ENCODE peak calls at places on chromosome 14, in five cellular contexts. Z, R, L, J and D are unnamed samples. For H3K9me3 and H3K4me1, the result is how much of the 10 kb centered on the place peaks cover.

GRCh38 chr14:72780771-72781170 is 113.1 kb downstream of the DPF3 start:
- DNase-seq in Z (no peak), R (peak), L (no peak), J (no peak), D (no peak)

GRCh38 chr14:50800032-50800431 is 30.9 kb downstream of the NIN start:
- DNase-seq in Z (no peak), R (no peak), L (no peak), J (no peak), D (no peak)

GRCh38 chr14:80781968-80782367 is 159.6 kb downstream of the CEP128 start:
- DNase-seq in Z (no peak), R (peak), L (no peak), J (no peak), D (no peak)

GRCh38 chr14:102999227-102999895 is 58.0 kb downstream of the CDC42BPB start:
- DNase-seq in Z (no peak), R (no peak), L (no peak), J (no peak), D (no peak)

GRCh38 chr14:35122696-35123387 is 490 bp downstream of the PRORP start:
- DNase-seq in Z (peak), R (peak), L (no peak), J (peak), D (no peak)

GRCh38 chr14:33280646-33281045 is 342.0 kb downstream of the NPAS3 start:
- DNase-seq in Z (no peak), R (no peak), L (no peak), J (no peak), D (no peak)

GRCh38 chr14:77270361-77271112 is 469 bp downstream of the NGB start:
- DNase-seq in Z (no peak), R (no peak), L (no peak), J (no peak), D (no peak)

GRCh38 chr14:101881426-101881825 is 82.9 kb upstream of the DYNC1H1 start:
- DNase-seq in Z (no peak), R (no peak), L (no peak), J (no peak), D (no peak)

GRCh38 chr14:74425525-74426201 is 347 bp downstream of the SYNDIG1L start:
- DNase-seq in Z (no peak), R (peak), L (peak), J (peak), D (peak)

GRCh38 chr14:74655597-74656389 is 43.8 kb upstream of the LTBP2 start:
- DNase-seq in Z (no peak), R (peak), L (no peak), J (no peak), D (no peak)

GRCh38 chr14:74492413-74493342 is at the start of gene NPC2:
- DNase-seq in Z (no peak), R (peak), L (no peak), J (no peak), D (peak)

GRCh38 chr14:48546996-48547395 is 871.6 kb upstream of the MDGA2 start:
- DNase-seq in Z (no peak), R (no peak), L (no peak), J (no peak), D (no peak)

GRCh38 chr14:96614528-96614927 is 112.3 kb downstream of the PAPOLA start:
- DNase-seq in Z (no peak), R (no peak), L (no peak), J (no peak), D (no peak)

GRCh38 chr14:50060871-50061663 is 55.3 kb downstream of the VCPKMT start:
- DNase-seq in Z (peak), R (peak), L (peak), J (no peak), D (no peak)

GRCh38 chr14:50082784-50083466 is 33.4 kb downstream of the VCPKMT start:
- DNase-seq in Z (peak), R (no peak), L (no peak), J (no peak), D (no peak)

GRCh38 chr14:70021548-70021947 is 142.3 kb downstream of the SMOC1 start:
- DNase-seq in Z (no peak), R (no peak), L (no peak), J (no peak), D (no peak)

GRCh38 chr14:33465952-33466700 is 484.7 kb downstream of the EGLN3 start:
- DNase-seq in Z (no peak), R (no peak), L (no peak), J (no peak), D (no peak)

GRCh38 chr14:51367600-51367931 is 127.5 kb downstream of the TMX1 start:
- DNase-seq in Z (no peak), R (peak), L (no peak), J (no peak), D (no peak)

GRCh38 chr14:21142357-21142756 is 13.5 kb downstream of the OR5AU1 start:
- DNase-seq in Z (no peak), R (no peak), L (no peak), J (no peak), D (no peak)

GRCh38 chr14:39264558-39264957 is 30.8 kb downstream of the MIA2 start:
- DNase-seq in Z (no peak), R (peak), L (no peak), J (no peak), D (no peak)

GRCh38 chr14:63852817-63853730 is at the start of gene SYNE2:
- DNase-seq in Z (peak), R (peak), L (peak), J (peak), D (peak)

GRCh38 chr14:81565441-81566290 is 32.0 kb upstream of the SEL1L start:
- DNase-seq in Z (no peak), R (peak), L (no peak), J (peak), D (peak)

GRCh38 chr14:100871234-100872186 is 32.0 kb downstream of the RTL1 start:
- DNase-seq in Z (no peak), R (no peak), L (peak), J (no peak), D (no peak)

GRCh38 chr14:102451064-102451352 is 58.6 kb downstream of the ANKRD9 start:
- DNase-seq in Z (no peak), R (no peak), L (peak), J (no peak), D (no peak)

GRCh38 chr14:75323571-75323970 is 44.9 kb downstream of the FOS start:
- DNase-seq in Z (no peak), R (no peak), L (no peak), J (no peak), D (no peak)

GRCh38 chr14:97878727-97879126 is 1081.5 kb downstream of the VRK1 start:
- DNase-seq in Z (no peak), R (peak), L (peak), J (peak), D (no peak)

GRCh38 chr14:74571901-74572828 is 39.9 kb downstream of the LTBP2 start:
- DNase-seq in Z (no peak), R (peak), L (no peak), J (peak), D (peak)

GRCh38 chr14:103686831-103687485 is 28.3 kb downstream of the XRCC3 start:
- DNase-seq in Z (no peak), R (peak), L (no peak), J (no peak), D (no peak)

GRCh38 chr14:106610691-106611090 is 1084.3 kb downstream of the TMEM121 start:
- DNase-seq in Z (no peak), R (no peak), L (no peak), J (no peak), D (no peak)

GRCh38 chr14:106606936-106607335 is 1080.6 kb downstream of the TMEM121 start:
- DNase-seq in Z (no peak), R (no peak), L (no peak), J (no peak), D (no peak)

DNA sequence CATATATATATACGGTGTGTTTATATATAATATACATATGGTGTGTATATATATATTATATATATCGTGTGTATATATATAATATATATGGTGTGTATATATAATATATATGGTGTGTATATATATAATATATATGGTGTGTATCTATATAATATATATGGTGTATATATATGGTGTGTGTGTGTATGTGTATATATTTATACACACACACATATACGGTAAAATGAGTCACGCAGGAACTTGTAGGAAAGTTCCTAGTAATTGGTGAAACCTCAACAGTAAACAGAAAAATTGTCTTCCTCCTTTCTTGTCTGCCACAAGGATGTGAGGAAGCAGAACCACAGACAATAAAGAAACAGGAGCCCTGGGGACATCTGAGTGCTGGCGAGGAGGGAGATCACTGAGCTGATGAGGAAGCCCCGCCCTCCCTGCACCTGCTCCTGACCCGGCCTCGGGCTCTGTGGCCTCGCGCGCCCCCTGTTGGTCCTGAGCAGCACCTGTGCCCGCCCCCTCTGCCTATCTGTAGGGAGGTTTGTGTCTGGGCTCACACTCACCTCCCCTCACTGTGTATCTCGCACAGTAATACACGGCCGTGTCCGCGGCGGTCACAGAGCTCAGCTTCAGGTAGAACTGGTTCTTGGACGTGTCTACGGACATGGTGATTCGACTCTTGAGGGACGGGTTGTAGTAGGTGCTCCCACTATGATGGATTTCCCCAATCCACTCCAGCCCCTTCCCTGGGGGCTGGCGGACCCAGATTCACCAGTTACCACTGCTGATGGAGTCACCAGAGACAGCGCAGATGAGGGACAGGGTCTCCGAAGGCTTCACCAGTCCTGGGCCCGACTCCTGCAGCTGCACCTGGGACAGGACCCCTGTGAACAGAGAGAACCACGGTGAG is 1079.4 kb downstream of the TMEM121 start:
- DNase-seq in Z (peak), R (no peak), L (peak), J (peak), D (peak)
- H3K9me3 ChIP-seq in Z (under half), R (under half), L (under half), J (under half), D (under half)

GRCh38 chr14:88667555-88668273 is 104.9 kb downstream of the ZC3H14 start:
- DNase-seq in Z (peak), R (peak), L (no peak), J (peak), D (peak)
- H3K4me3 ChIP-seq in Z (no peak), R (no peak), L (no peak), J (no peak), D (no peak)

DNA sequence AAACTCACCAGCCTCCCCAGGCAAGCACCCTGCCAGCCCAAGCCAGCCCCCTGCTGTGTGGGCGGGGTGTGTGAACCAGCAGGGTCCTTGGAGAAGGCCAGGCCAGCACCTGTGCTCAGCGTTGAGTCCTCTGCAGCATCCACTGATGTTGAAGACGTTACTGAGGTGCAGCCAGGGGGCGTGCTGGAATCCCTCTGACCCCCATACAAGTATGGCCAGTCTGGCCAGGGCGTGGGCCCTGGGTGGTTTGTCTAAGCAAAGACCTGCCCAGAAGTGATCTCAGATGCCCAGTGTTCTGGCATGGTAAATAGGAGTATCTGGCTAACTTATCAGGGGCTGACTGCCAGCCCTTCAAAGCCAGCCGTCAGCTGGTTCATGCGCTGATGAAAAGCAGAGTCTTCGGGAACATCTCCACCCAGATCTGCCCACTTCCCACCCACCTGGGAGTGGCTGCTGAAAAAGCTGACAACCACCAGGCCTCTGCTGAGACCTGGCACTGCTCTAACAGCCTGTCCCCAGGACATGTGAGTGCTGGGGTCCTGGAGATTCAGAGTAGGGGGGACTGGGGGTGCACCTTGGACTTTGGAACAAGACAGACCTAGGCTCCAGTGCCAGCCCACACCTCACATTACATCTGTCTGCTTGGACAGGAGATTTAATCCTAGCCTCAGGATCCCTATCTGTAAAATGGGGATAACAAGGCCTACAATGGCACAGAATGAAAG is 41.1 kb downstream of the ACTN1 start:
- DNase-seq in Z (no peak), R (no peak), L (peak), J (peak), D (no peak)
- H3K4me1 ChIP-seq in Z (under half), R (half or more), L (half or more), J (under half), D (under half)

GRCh38 chr14:99467338-99468075 is 13.2 kb downstream of the SETD3 start:
- DNase-seq in Z (peak), R (no peak), L (no peak), J (peak), D (no peak)
- H3K9me3 ChIP-seq in Z (under half), R (under half), L (under half), J (under half), D (under half)

GRCh38 chr14:31933716-31934115 is 143.4 kb upstream of the ARHGAP5 start:
- DNase-seq in Z (no peak), R (peak), L (no peak), J (no peak), D (no peak)
- H3K4me3 ChIP-seq in Z (no peak), R (no peak), L (no peak), J (no peak), D (no peak)

GRCh38 chr14:89243765-89244164 is 173.3 kb downstream of the FOXN3 start:
- DNase-seq in Z (no peak), R (no peak), L (no peak), J (no peak), D (no peak)

GRCh38 chr14:89243286-89243685 is 173.7 kb downstream of the FOXN3 start:
- DNase-seq in Z (no peak), R (no peak), L (no peak), J (no peak), D (no peak)

GRCh38 chr14:89241934-89242670 is 174.9 kb downstream of the FOXN3 start:
- DNase-seq in Z (no peak), R (no peak), L (no peak), J (no peak), D (no peak)

GRCh38 chr14:89241265-89241664 is 175.8 kb downstream of the FOXN3 start:
- DNase-seq in Z (no peak), R (no peak), L (no peak), J (no peak), D (no peak)

GRCh38 chr14:89242871-89243270 is 174.2 kb downstream of the FOXN3 start:
- DNase-seq in Z (no peak), R (no peak), L (no peak), J (no peak), D (no peak)
- H3K4me1 ChIP-seq in Z (under half), R (under half), L (half or more), J (under half), D (under half)